ENCODE peak calls at places on chromosome 19, in seven cellular contexts. One of them, this sample, is unnamed.

GRCh38 chr19:18379803-18380747 is 5.9 kb upstream of the GDF15 start:
- DNase-seq in IMR-90: peak; percentile 96
- DNase-seq in stomach: peak; percentile 90
- DNase-seq in CD8-positive, alpha-beta T cell: no peak
- DNase-seq in AG04450: peak; percentile 84
- DNase-seq in left ventricle myocardium inferior: peak; percentile 86
- DNase-seq in astrocyte: peak; percentile 89
- DNase-seq in this sample: peak; percentile 43

GRCh38 chr19:2607712-2608601 is 94.5 kb downstream of the GNG7 start:
- DNase-seq in IMR-90: no peak
- DNase-seq in stomach: no peak
- DNase-seq in CD8-positive, alpha-beta T cell: peak; percentile 62
- DNase-seq in AG04450: no peak
- DNase-seq in left ventricle myocardium inferior: no peak
- DNase-seq in astrocyte: no peak
- DNase-seq in this sample: no peak

GRCh38 chr19:50550594-50550966 is 17.7 kb downstream of the LRRC4B start:
- DNase-seq in IMR-90: no peak
- DNase-seq in stomach: no peak
- DNase-seq in CD8-positive, alpha-beta T cell: no peak
- DNase-seq in AG04450: no peak
- DNase-seq in left ventricle myocardium inferior: no peak
- DNase-seq in astrocyte: no peak
- DNase-seq in this sample: no peak

GRCh38 chr19:45800009-45800553 is 7.4 kb upstream of the DMWD start:
- DNase-seq in IMR-90: peak; percentile 71
- DNase-seq in stomach: no peak
- DNase-seq in CD8-positive, alpha-beta T cell: no peak
- DNase-seq in AG04450: peak; percentile 20
- DNase-seq in left ventricle myocardium inferior: no peak
- DNase-seq in astrocyte: peak; percentile 50
- DNase-seq in this sample: peak; percentile 31

GRCh38 chr19:34276614-34277013 is 22.3 kb downstream of the GARRE1 start:
- DNase-seq in IMR-90: no peak
- DNase-seq in stomach: no peak
- DNase-seq in CD8-positive, alpha-beta T cell: no peak
- DNase-seq in AG04450: no peak
- DNase-seq in left ventricle myocardium inferior: no peak
- DNase-seq in astrocyte: no peak
- DNase-seq in this sample: no peak

GRCh38 chr19:19064811-19065745 is 1.3 kb downstream of the SLC25A42 start:
- DNase-seq in IMR-90: no peak
- DNase-seq in stomach: no peak
- DNase-seq in CD8-positive, alpha-beta T cell: no peak
- DNase-seq in AG04450: no peak
- DNase-seq in left ventricle myocardium inferior: no peak
- DNase-seq in astrocyte: no peak
- DNase-seq in this sample: no peak

GRCh38 chr19:19451429-19452240 is 46.2 kb downstream of the GATAD2A start:
- DNase-seq in IMR-90: no peak
- DNase-seq in stomach: no peak
- DNase-seq in CD8-positive, alpha-beta T cell: no peak
- DNase-seq in AG04450: no peak
- DNase-seq in left ventricle myocardium inferior: no peak
- DNase-seq in astrocyte: peak; percentile 51
- DNase-seq in this sample: no peak

GRCh38 chr19:30450101-30450500 is 77.9 kb downstream of the ZNF536 start:
- DNase-seq in IMR-90: no peak
- DNase-seq in stomach: no peak
- DNase-seq in CD8-positive, alpha-beta T cell: no peak
- DNase-seq in AG04450: no peak
- DNase-seq in left ventricle myocardium inferior: peak; percentile 36
- DNase-seq in astrocyte: peak; percentile 18
- DNase-seq in this sample: no peak

GRCh38 chr19:51131780-51132680 is 7.3 kb downstream of the SIGLEC9 start:
- DNase-seq in IMR-90: peak; percentile 38
- DNase-seq in stomach: peak; percentile 56
- DNase-seq in CD8-positive, alpha-beta T cell: peak; percentile 42
- DNase-seq in AG04450: peak; percentile 42
- DNase-seq in left ventricle myocardium inferior: peak; percentile 69
- DNase-seq in astrocyte: no peak
- DNase-seq in this sample: peak; percentile 79

GRCh38 chr19:48613024-48613851 is 1.6 kb downstream of the FAM83E start:
- DNase-seq in IMR-90: no peak
- DNase-seq in stomach: peak; percentile 87
- DNase-seq in CD8-positive, alpha-beta T cell: no peak
- DNase-seq in AG04450: no peak
- DNase-seq in left ventricle myocardium inferior: no peak
- DNase-seq in astrocyte: no peak
- DNase-seq in this sample: no peak

GRCh38 chr19:5953680-5954213 is 24.2 kb downstream of the RANBP3 start:
- DNase-seq in IMR-90: no peak
- DNase-seq in stomach: no peak
- DNase-seq in CD8-positive, alpha-beta T cell: no peak
- DNase-seq in AG04450: no peak
- DNase-seq in left ventricle myocardium inferior: no peak
- DNase-seq in astrocyte: peak; percentile 38
- DNase-seq in this sample: peak; percentile 32

GRCh38 chr19:7983286-7983950 is 22.0 kb downstream of the ELAVL1 start:
- DNase-seq in IMR-90: no peak
- DNase-seq in stomach: no peak
- DNase-seq in CD8-positive, alpha-beta T cell: no peak
- DNase-seq in AG04450: no peak
- DNase-seq in left ventricle myocardium inferior: no peak
- DNase-seq in astrocyte: no peak
- DNase-seq in this sample: no peak

GRCh38 chr19:1514295-1514661 is 1.5 kb upstream of the ADAMTSL5 start:
- DNase-seq in IMR-90: no peak
- DNase-seq in stomach: no peak
- DNase-seq in CD8-positive, alpha-beta T cell: no peak
- DNase-seq in AG04450: no peak
- DNase-seq in left ventricle myocardium inferior: no peak
- DNase-seq in astrocyte: no peak
- DNase-seq in this sample: no peak

GRCh38 chr19:48635263-48635965 is 1.8 kb downstream of the DBP start:
- DNase-seq in IMR-90: no peak
- DNase-seq in stomach: peak; percentile 75
- DNase-seq in CD8-positive, alpha-beta T cell: peak; percentile 73
- DNase-seq in AG04450: no peak
- DNase-seq in left ventricle myocardium inferior: peak; percentile 77
- DNase-seq in astrocyte: no peak
- DNase-seq in this sample: no peak

GRCh38 chr19:51354742-51355148 is 11.4 kb downstream of the ETFB start:
- DNase-seq in IMR-90: peak; percentile 19
- DNase-seq in stomach: no peak
- DNase-seq in CD8-positive, alpha-beta T cell: no peak
- DNase-seq in AG04450: no peak
- DNase-seq in left ventricle myocardium inferior: no peak
- DNase-seq in astrocyte: peak; percentile 53
- DNase-seq in this sample: peak; percentile 70

GRCh38 chr19:39843919-39844793 is 2.0 kb downstream of the FBL start:
- DNase-seq in IMR-90: peak; percentile 58
- DNase-seq in stomach: no peak
- DNase-seq in CD8-positive, alpha-beta T cell: no peak
- DNase-seq in AG04450: peak; percentile 15
- DNase-seq in left ventricle myocardium inferior: no peak
- DNase-seq in astrocyte: peak; percentile 16
- DNase-seq in this sample: peak; percentile 40

GRCh38 chr19:870963-871401 is 11.5 kb downstream of the CFD start:
- DNase-seq in IMR-90: peak; percentile 32
- DNase-seq in stomach: no peak
- DNase-seq in CD8-positive, alpha-beta T cell: no peak
- DNase-seq in AG04450: no peak
- DNase-seq in left ventricle myocardium inferior: peak; percentile 80
- DNase-seq in astrocyte: peak; percentile 35
- DNase-seq in this sample: no peak

GRCh38 chr19:12834418-12834943 is at the start of gene RTBDN:
- DNase-seq in IMR-90: no peak
- DNase-seq in stomach: no peak
- DNase-seq in CD8-positive, alpha-beta T cell: no peak
- DNase-seq in AG04450: no peak
- DNase-seq in left ventricle myocardium inferior: no peak
- DNase-seq in astrocyte: no peak
- DNase-seq in this sample: no peak

GRCh38 chr19:38063921-38064320 is 156.9 kb downstream of the SIPA1L3 start:
- DNase-seq in IMR-90: no peak
- DNase-seq in stomach: no peak
- DNase-seq in CD8-positive, alpha-beta T cell: no peak
- DNase-seq in AG04450: no peak
- DNase-seq in left ventricle myocardium inferior: no peak
- DNase-seq in astrocyte: no peak
- DNase-seq in this sample: no peak

GRCh38 chr19:49415102-49415809 is 8.0 kb downstream of the PTH2 start:
- DNase-seq in IMR-90: no peak
- DNase-seq in stomach: no peak
- DNase-seq in CD8-positive, alpha-beta T cell: no peak
- DNase-seq in AG04450: no peak
- DNase-seq in left ventricle myocardium inferior: no peak
- DNase-seq in astrocyte: no peak
- DNase-seq in this sample: peak; percentile 21

GRCh38 chr19:10001899-10002298 is 8.4 kb downstream of the COL5A3 start:
- DNase-seq in IMR-90: no peak
- DNase-seq in stomach: peak; percentile 67
- DNase-seq in CD8-positive, alpha-beta T cell: no peak
- DNase-seq in AG04450: no peak
- DNase-seq in left ventricle myocardium inferior: peak; percentile 63
- DNase-seq in astrocyte: no peak
- DNase-seq in this sample: no peak

GRCh38 chr19:17314007-17314589 is 4.7 kb downstream of the DDA1 start:
- DNase-seq in IMR-90: no peak
- DNase-seq in stomach: no peak
- DNase-seq in CD8-positive, alpha-beta T cell: no peak
- DNase-seq in AG04450: no peak
- DNase-seq in left ventricle myocardium inferior: no peak
- DNase-seq in astrocyte: no peak
- DNase-seq in this sample: no peak

GRCh38 chr19:17312481-17313113 is 3.2 kb downstream of the DDA1 start:
- DNase-seq in IMR-90: no peak
- DNase-seq in stomach: no peak
- DNase-seq in CD8-positive, alpha-beta T cell: no peak
- DNase-seq in AG04450: no peak
- DNase-seq in left ventricle myocardium inferior: no peak
- DNase-seq in astrocyte: no peak
- DNase-seq in this sample: no peak

GRCh38 chr19:17309198-17309961 is at the start of gene DDA1:
- DNase-seq in IMR-90: peak; percentile 100
- DNase-seq in stomach: peak; percentile 100
- DNase-seq in CD8-positive, alpha-beta T cell: peak; percentile 99
- DNase-seq in AG04450: peak; percentile 99
- DNase-seq in left ventricle myocardium inferior: peak; percentile 99
- DNase-seq in astrocyte: peak; percentile 100
- DNase-seq in this sample: peak; percentile 100

GRCh38 chr19:17309962-17310461 is 649 bp downstream of the DDA1 start:
- DNase-seq in IMR-90: no peak
- DNase-seq in stomach: no peak
- DNase-seq in CD8-positive, alpha-beta T cell: no peak
- DNase-seq in AG04450: no peak
- DNase-seq in left ventricle myocardium inferior: no peak
- DNase-seq in astrocyte: no peak
- DNase-seq in this sample: no peak

DNA sequence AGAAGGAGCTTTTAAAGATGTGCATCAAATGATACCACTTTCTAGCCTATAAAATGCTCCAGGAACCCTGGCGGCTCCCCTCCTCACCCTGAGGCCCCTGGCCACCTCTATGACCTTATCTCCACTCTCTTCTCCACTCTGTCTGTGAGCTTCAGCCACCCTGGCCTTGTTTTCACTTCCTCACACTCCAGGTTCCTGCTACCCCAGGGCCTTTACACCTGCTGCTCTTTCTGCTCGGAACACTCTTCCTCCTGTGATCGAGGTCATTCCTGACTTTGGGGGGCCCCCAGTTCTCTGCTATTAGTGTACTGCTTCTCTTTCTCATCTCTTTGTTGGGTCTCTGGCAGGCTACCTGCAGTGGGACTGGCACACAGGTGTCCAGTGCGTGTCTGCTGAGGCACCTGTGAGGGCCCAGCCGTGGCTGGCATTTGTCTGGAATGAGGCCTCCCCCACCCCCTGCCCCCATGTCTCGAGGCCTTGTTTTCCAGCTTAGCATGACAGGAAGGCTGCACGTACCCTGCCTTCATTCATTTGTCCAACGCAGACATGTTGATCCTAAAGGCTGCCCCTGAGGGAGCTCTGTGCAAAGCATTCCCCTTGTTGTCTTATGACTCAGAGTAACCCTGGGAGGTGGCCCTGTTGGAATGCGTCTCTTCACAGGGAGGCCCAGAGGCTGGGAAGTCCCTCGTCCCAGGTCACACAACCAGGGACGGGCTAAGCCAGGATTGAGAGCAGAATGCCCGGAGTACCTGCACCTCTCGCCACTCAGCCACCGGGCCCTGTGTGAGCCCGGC is 2.3 kb downstream of the DDA1 start:
- DNase-seq in IMR-90: peak; percentile 79
- DNase-seq in stomach: no peak
- DNase-seq in CD8-positive, alpha-beta T cell: no peak
- DNase-seq in AG04450: no peak
- DNase-seq in left ventricle myocardium inferior: no peak
- DNase-seq in astrocyte: peak; percentile 55
- DNase-seq in this sample: peak; percentile 86
- H3K4me3 ChIP-seq in IMR-90: no peak overlapping the region
- H3K4me3 ChIP-seq in stomach: no peak overlapping the region
- H3K4me3 ChIP-seq in CD8-positive, alpha-beta T cell: no peak overlapping the region
- H3K4me3 ChIP-seq in AG04450: no peak overlapping the region
- H3K4me3 ChIP-seq in left ventricle myocardium inferior: no peak overlapping the region
- H3K4me3 ChIP-seq in astrocyte: peak overlapping the region; percentile 22
- H3K4me3 ChIP-seq in this sample: no peak overlapping the region

GRCh38 chr19:35846038-35846668 is 6.2 kb downstream of the NPHS1 start:
- DNase-seq in IMR-90: no peak
- DNase-seq in stomach: no peak
- DNase-seq in CD8-positive, alpha-beta T cell: no peak
- DNase-seq in AG04450: no peak
- DNase-seq in left ventricle myocardium inferior: no peak
- DNase-seq in astrocyte: no peak
- DNase-seq in this sample: no peak
- TF ChIP-seq CTCF in IMR-90: no peak
- TF ChIP-seq CTCF in stomach: no peak
- TF ChIP-seq CTCF in CD8-positive, alpha-beta T cell: no peak
- TF ChIP-seq CTCF in AG04450: no peak
- TF ChIP-seq CTCF in left ventricle myocardium inferior: no peak
- TF ChIP-seq CTCF in astrocyte: no peak
- TF ChIP-seq CTCF in this sample: no peak

DNA sequence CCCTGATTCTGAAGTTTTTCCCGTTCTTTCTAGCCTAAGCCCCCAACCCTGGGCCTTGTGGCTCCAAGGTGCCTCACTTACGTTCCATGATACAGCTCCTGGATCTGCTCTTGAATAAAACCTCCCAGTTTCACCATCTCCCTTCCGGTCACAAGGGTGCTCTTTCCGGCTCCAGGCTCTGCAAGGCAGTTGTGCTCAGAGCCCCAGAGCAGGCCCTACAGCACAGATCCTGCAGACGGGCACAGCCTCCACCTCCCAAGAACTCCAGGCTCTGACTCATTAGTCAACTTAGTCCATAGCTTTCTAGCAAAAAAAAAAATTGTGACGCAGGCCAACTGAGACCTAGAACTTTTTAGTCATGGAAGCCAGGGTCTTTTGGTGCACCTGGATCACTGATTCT is 33.9 kb upstream of the SLC7A10 start:
- DNase-seq in IMR-90: no peak
- DNase-seq in stomach: no peak
- DNase-seq in CD8-positive, alpha-beta T cell: no peak
- DNase-seq in AG04450: no peak
- DNase-seq in left ventricle myocardium inferior: no peak
- DNase-seq in astrocyte: no peak
- DNase-seq in this sample: no peak
- H3K27ac ChIP-seq in IMR-90: no peak overlapping the region
- H3K27ac ChIP-seq in stomach: no peak overlapping the region
- H3K27ac ChIP-seq in CD8-positive, alpha-beta T cell: no peak overlapping the region
- H3K27ac ChIP-seq in AG04450: no peak overlapping the region
- H3K27ac ChIP-seq in left ventricle myocardium inferior: no peak overlapping the region
- H3K27ac ChIP-seq in astrocyte: no peak overlapping the region
- H3K27ac ChIP-seq in this sample: no peak overlapping the region

GRCh38 chr19:35458821-35459391 is 10.8 kb downstream of the FFAR2 start:
- DNase-seq in IMR-90: no peak
- DNase-seq in stomach: peak; percentile 72
- DNase-seq in CD8-positive, alpha-beta T cell: no peak
- DNase-seq in AG04450: no peak
- DNase-seq in left ventricle myocardium inferior: no peak
- DNase-seq in astrocyte: no peak
- DNase-seq in this sample: no peak
- H3K4me3 ChIP-seq in IMR-90: no peak overlapping the region
- H3K4me3 ChIP-seq in stomach: no peak overlapping the region
- H3K4me3 ChIP-seq in CD8-positive, alpha-beta T cell: no peak overlapping the region
- H3K4me3 ChIP-seq in AG04450: no peak overlapping the region
- H3K4me3 ChIP-seq in left ventricle myocardium inferior: no peak overlapping the region
- H3K4me3 ChIP-seq in astrocyte: no peak overlapping the region
- H3K4me3 ChIP-seq in this sample: no peak overlapping the region

This sample was measured in brain microvascular endothelial cell.